ENCODE peak calls at places on chromosomes 7 and 10, in six cellular contexts. One of them, this sample, is unnamed.

GRCh38 chr7:36076073-36076472 is 77.0 kb upstream of the EEPD1 start:
- DNase-seq in stomach: no peak
- DNase-seq in activated naive CD4-positive, alpha-beta T cell: no peak
- DNase-seq in body of pancreas: peak; percentile 13
- DNase-seq in AG04449: no peak
- DNase-seq in Caco-2: no peak
- DNase-seq in this sample: no peak

GRCh38 chr7:148505955-148506354 is 84.6 kb upstream of the C7orf33 start:
- DNase-seq in stomach: no peak
- DNase-seq in activated naive CD4-positive, alpha-beta T cell: no peak
- DNase-seq in body of pancreas: no peak
- DNase-seq in AG04449: no peak
- DNase-seq in Caco-2: no peak
- DNase-seq in this sample: no peak

GRCh38 chr10:127973810-127974311 is 67.0 kb downstream of the PTPRE start:
- DNase-seq in stomach: no peak
- DNase-seq in activated naive CD4-positive, alpha-beta T cell: no peak
- DNase-seq in body of pancreas: no peak
- DNase-seq in AG04449: no peak
- DNase-seq in Caco-2: peak; percentile 23
- DNase-seq in this sample: no peak

GRCh38 chr7:30562498-30562897 is 32.2 kb upstream of the GARS1 start:
- DNase-seq in stomach: no peak
- DNase-seq in activated naive CD4-positive, alpha-beta T cell: no peak
- DNase-seq in body of pancreas: no peak
- DNase-seq in AG04449: no peak
- DNase-seq in Caco-2: no peak
- DNase-seq in this sample: no peak

GRCh38 chr10:117553171-117553814 is 10.7 kb downstream of the EMX2 start:
- DNase-seq in stomach: no peak
- DNase-seq in activated naive CD4-positive, alpha-beta T cell: no peak
- DNase-seq in body of pancreas: no peak
- DNase-seq in AG04449: no peak
- DNase-seq in Caco-2: no peak
- DNase-seq in this sample: no peak

GRCh38 chr7:103718482-103719415 is 270.7 kb downstream of the RELN start:
- DNase-seq in stomach: no peak
- DNase-seq in activated naive CD4-positive, alpha-beta T cell: no peak
- DNase-seq in body of pancreas: no peak
- DNase-seq in AG04449: no peak
- DNase-seq in Caco-2: no peak
- DNase-seq in this sample: no peak

GRCh38 chr10:89214766-89215165 is 7.6 kb upstream of the CH25H start:
- DNase-seq in stomach: no peak
- DNase-seq in activated naive CD4-positive, alpha-beta T cell: no peak
- DNase-seq in body of pancreas: no peak
- DNase-seq in AG04449: no peak
- DNase-seq in Caco-2: no peak
- DNase-seq in this sample: no peak

GRCh38 chr7:107643938-107644703 is 16.5 kb upstream of the SLC26A4 start:
- DNase-seq in stomach: no peak
- DNase-seq in activated naive CD4-positive, alpha-beta T cell: no peak
- DNase-seq in body of pancreas: no peak
- DNase-seq in AG04449: no peak
- DNase-seq in Caco-2: no peak
- DNase-seq in this sample: no peak

GRCh38 chr7:40544932-40545331 is 410.1 kb downstream of the SUGCT start:
- DNase-seq in stomach: no peak
- DNase-seq in activated naive CD4-positive, alpha-beta T cell: no peak
- DNase-seq in body of pancreas: no peak
- DNase-seq in AG04449: no peak
- DNase-seq in Caco-2: no peak
- DNase-seq in this sample: no peak

GRCh38 chr7:155124706-155125105 is 54.6 kb downstream of the HTR5A start:
- DNase-seq in stomach: no peak
- DNase-seq in activated naive CD4-positive, alpha-beta T cell: no peak
- DNase-seq in body of pancreas: no peak
- DNase-seq in AG04449: no peak
- DNase-seq in Caco-2: no peak
- DNase-seq in this sample: no peak

GRCh38 chr7:104176332-104176731 is 31.5 kb downstream of the ORC5 start:
- DNase-seq in stomach: no peak
- DNase-seq in activated naive CD4-positive, alpha-beta T cell: no peak
- DNase-seq in body of pancreas: no peak
- DNase-seq in AG04449: no peak
- DNase-seq in Caco-2: no peak
- DNase-seq in this sample: no peak

GRCh38 chr10:123517376-123517775 is 148.8 kb upstream of the GPR26 start:
- DNase-seq in stomach: no peak
- DNase-seq in activated naive CD4-positive, alpha-beta T cell: no peak
- DNase-seq in body of pancreas: no peak
- DNase-seq in AG04449: no peak
- DNase-seq in Caco-2: peak; percentile 6
- DNase-seq in this sample: no peak

GRCh38 chr7:138214926-138215325 is 138.7 kb downstream of the AKR1D1 start:
- DNase-seq in stomach: no peak
- DNase-seq in activated naive CD4-positive, alpha-beta T cell: no peak
- DNase-seq in body of pancreas: no peak
- DNase-seq in AG04449: no peak
- DNase-seq in Caco-2: no peak
- DNase-seq in this sample: no peak

GRCh38 chr7:98086231-98086855 is 20.3 kb upstream of the LMTK2 start:
- DNase-seq in stomach: peak; percentile 23
- DNase-seq in activated naive CD4-positive, alpha-beta T cell: no peak
- DNase-seq in body of pancreas: peak; percentile 33
- DNase-seq in AG04449: no peak
- DNase-seq in Caco-2: no peak
- DNase-seq in this sample: no peak